ENCODE peak calls at places on chromosomes 7 and 10, in six cellular contexts. W is H1, X is IMR-90, S is mesenchymal stem cell, Q is H9, A is neuronal stem cell. D is an unnamed sample.
A peak's percentile ranks its signal among the peaks of the same experiment; 100 is the strongest.

GRCh38 chr10:56622335-56622973 is 261.4 kb upstream of the ZWINT start:
- DNase-seq in Q (no peak), W (no peak), A (no peak), S (peak; percentile 33), X (no peak), D (no peak)

GRCh38 chr7:121000091-121000983 is 11.8 kb downstream of the CPED1 start:
- DNase-seq in A (no peak), W (no peak), X (peak; percentile 73), Q (no peak), S (peak; percentile 78), D (no peak)

GRCh38 chr10:1598393-1599153 is 138.8 kb downstream of the ADARB2 start:
- DNase-seq in S (no peak), W (no peak), X (no peak), Q (no peak), A (no peak), D (no peak)

GRCh38 chr10:103111031-103111917 is 81.8 kb downstream of the NT5C2 start:
- DNase-seq in S (peak; percentile 41), W (no peak), A (no peak), X (peak; percentile 44), Q (no peak), D (no peak)

GRCh38 chr7:71843677-71844076 is 568.5 kb downstream of the CALN1 start:
- DNase-seq in S (no peak), X (no peak), W (no peak), A (no peak), Q (no peak), D (no peak)

GRCh38 chr10:42755591-42756093 is 27.0 kb upstream of the BMS1 start:
- DNase-seq in S (no peak), Q (no peak), W (no peak), X (no peak), A (no peak), D (no peak)

GRCh38 chr10:67843284-67843683 is 5.3 kb upstream of the DNAJC12 start:
- DNase-seq in Q (no peak), W (no peak), A (no peak), S (no peak), X (no peak), D (no peak)

GRCh38 chr7:102918865-102919264 is 6.1 kb downstream of the LRRC17 start:
- DNase-seq in S (no peak), W (no peak), A (no peak), Q (no peak), X (no peak), D (no peak)

GRCh38 chr10:31359979-31360378 is 41.0 kb downstream of the ZEB1 start:
- DNase-seq in S (no peak), Q (no peak), W (no peak), A (no peak), X (no peak), D (no peak)

GRCh38 chr7:96013836-96014235 is 241.5 kb downstream of the DYNC1I1 start:
- DNase-seq in Q (no peak), X (no peak), W (no peak), A (no peak), S (no peak), D (no peak)
- H2AFZ ChIP-seq in Q (no peak overlapping the region), X (no peak overlapping the region), W (peak overlapping the region; percentile 78), A (peak overlapping the region; percentile 31), S (no peak overlapping the region), D (no peak overlapping the region)

DNA sequence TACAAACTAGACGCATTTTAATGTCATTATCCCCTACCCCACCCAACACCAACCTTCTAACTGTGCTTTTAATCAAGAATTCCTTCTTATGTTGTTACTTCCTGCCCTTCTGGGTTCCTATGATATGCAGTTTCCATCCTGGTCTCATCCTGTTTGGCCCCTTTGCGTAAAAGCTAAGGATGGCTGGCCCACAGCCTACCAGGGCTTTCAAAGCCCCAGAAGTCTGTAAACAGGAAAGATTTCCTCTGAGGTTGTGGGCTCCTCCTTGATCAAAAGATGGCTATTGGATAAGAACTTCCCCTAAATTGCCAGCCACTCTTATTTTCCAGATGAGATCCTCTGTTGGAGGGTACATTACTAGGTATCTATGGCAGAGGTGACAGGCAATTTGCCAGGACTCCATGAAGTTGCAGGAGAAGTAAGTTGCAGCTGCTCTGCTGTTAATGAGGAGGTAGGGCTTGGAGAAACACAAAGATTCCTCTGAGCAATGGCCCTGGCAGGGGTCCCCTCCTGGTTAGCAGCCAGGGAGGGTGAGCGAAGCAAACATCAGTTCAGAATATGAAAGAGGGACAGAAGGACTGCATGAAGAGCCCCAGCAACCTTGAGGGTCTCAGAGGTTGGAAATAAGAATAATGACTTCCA is 32.2 kb downstream of the NRP1 start:
- DNase-seq in W (no peak), S (no peak), Q (no peak), A (no peak), X (no peak), D (no peak)
- H2BK5ac ChIP-seq in W (no peak overlapping the region), S (no peak overlapping the region), Q (no peak overlapping the region), A (no peak overlapping the region), X (no peak overlapping the region), D (no peak overlapping the region)

GRCh38 chr7:86657948-86658347 is 14.2 kb downstream of the GRM3 start:
- DNase-seq in X (no peak), W (no peak), Q (no peak), A (no peak), S (no peak), D (no peak)

GRCh38 chr7:86664991-86665390 is 21.3 kb downstream of the GRM3 start:
- DNase-seq in A (no peak), Q (no peak), W (no peak), S (no peak), X (no peak), D (no peak)

GRCh38 chr7:86664486-86664885 is 20.8 kb downstream of the GRM3 start:
- DNase-seq in X (no peak), Q (no peak), S (no peak), W (no peak), A (no peak), D (no peak)

GRCh38 chr7:86665669-86666068 is 22.0 kb downstream of the GRM3 start:
- DNase-seq in S (no peak), A (no peak), X (no peak), Q (no peak), W (no peak), D (no peak)

DNA sequence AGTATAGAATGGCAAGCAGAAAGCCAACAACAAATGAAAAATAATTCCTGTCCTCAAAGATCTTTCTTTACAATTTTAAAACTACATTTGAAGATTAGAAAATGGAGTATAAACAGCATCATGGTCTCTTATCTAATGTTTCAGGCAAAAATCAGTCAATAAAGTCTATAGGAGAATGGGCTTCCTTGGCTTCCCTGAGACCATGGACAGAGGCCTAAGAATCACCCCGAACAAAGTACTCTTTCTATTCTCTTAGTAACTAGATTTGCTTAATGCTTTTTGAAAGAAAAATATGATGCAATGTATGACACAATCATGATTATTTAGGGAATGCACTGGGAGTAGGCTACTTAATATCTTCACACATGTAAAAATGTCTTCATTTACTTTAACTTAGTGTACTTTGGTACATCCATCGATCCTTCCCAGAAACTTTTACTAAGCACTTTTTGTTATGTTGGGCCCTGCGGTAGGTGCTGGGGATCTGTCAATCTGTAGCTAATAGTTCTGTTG is 17.3 kb downstream of the GRM3 start:
- DNase-seq in A (no peak), S (no peak), W (no peak), X (no peak), Q (no peak), D (no peak)
- H4K91ac ChIP-seq in A (no peak overlapping the region), S (no peak overlapping the region), W (no peak overlapping the region), X (no peak overlapping the region), Q (no peak overlapping the region), D (no peak overlapping the region)

GRCh38 chr10:100747826-100748231 is 2.4 kb downstream of the PAX2 start:
- DNase-seq in S (no peak), Q (peak; percentile 64), A (no peak), X (no peak), W (no peak), D (no peak)

GRCh38 chr10:100748251-100749058 is 3.1 kb downstream of the PAX2 start:
- DNase-seq in W (no peak), A (peak; percentile 18), S (no peak), Q (no peak), X (no peak), D (no peak)

GRCh38 chr10:100749309-100750217 is 4.2 kb downstream of the PAX2 start:
- DNase-seq in S (no peak), X (no peak), Q (no peak), A (peak; percentile 24), W (no peak), D (no peak)

GRCh38 chr10:100750291-100751210 is 5.2 kb downstream of the PAX2 start:
- DNase-seq in S (no peak), Q (no peak), W (no peak), X (no peak), A (no peak), D (no peak)

GRCh38 chr10:100749059-100749308 is 3.6 kb downstream of the PAX2 start:
- DNase-seq in A (peak; percentile 30), S (no peak), Q (no peak), W (no peak), X (no peak), D (no peak)
- H2AFZ ChIP-seq in A (peak overlapping the region; percentile 71), S (no peak overlapping the region), Q (no peak overlapping the region), W (no peak overlapping the region), X (no peak overlapping the region), D (no peak overlapping the region)

DNA sequence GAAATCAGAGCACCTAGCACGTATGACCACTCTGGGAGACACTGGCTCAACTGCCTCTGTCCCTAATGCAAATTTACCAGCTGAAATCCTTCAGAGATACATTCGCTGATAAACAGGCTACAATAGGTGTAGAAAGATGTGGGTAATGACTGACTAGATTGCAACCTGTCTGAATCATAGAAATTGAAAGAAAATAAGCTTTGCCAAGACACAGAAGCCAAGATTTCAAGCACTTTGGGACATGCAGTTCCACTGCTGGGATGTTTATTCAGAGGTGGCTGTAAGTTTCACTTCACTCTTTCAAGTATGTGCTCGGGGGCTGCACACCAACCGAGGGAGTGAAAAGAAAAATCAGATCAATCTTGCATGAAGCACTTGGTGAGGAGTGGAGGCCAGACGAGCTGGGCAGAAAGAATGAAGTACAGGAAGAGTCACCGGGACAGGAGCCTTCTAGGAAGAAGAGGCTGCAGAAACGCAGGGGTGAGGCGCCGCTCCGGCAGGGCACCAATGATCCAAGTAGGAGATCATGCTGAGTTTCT is 276.7 kb downstream of the PARD3 start:
- DNase-seq in X (no peak), A (no peak), S (peak; percentile 33), Q (no peak), W (no peak), D (peak; percentile 55)
- H2BK5ac ChIP-seq in X (no peak overlapping the region), A (no peak overlapping the region), S (no peak overlapping the region), Q (no peak overlapping the region), W (no peak overlapping the region), D (no peak overlapping the region)

DNA sequence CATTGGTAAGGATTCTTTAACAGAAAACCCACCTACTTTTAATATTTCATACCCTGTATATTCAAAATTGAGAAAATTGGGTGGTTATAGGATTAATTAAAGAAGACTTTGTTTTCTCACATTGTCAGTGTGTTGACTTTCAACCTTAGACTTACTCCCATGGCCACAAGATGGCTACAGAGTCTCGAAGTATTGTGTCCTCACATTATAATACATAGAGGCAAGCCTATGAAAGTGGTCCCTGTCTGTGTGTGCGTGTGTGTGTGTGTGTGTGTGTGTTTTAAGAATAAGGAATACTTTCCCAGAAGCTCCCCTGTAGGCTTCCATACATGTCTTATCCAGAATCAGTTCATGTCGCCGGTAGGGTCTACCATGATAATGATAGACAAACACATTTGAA is 180.0 kb downstream of the PHF14 start:
- DNase-seq in Q (no peak), S (peak; percentile 16), X (no peak), W (no peak), A (no peak), D (peak; percentile 16)
- H4K91ac ChIP-seq in Q (no peak overlapping the region), S (no peak overlapping the region), X (no peak overlapping the region), W (no peak overlapping the region), A (no peak overlapping the region), D (no peak overlapping the region)